ENCODE peak calls at places on chromosomes 3 and 15, in five cellular contexts. L is nephron progenitor cell, W is GM12865, R is HFF-Myc, Y is WERI-Rb-1. E is an unnamed sample.

GRCh38 chr15:58526647-58527192 is 94.9 kb downstream of the LIPC start:
- DNase-seq in W (no peak), L (no peak), R (no peak), Y (no peak), E (no peak)

GRCh38 chr15:49847436-49847835 is 226.6 kb downstream of the DTWD1 start:
- DNase-seq in L (no peak), Y (no peak), W (no peak), R (no peak), E (no peak)

GRCh38 chr15:68316061-68316804 is 38.7 kb downstream of the FEM1B start:
- DNase-seq in L (peak; percentile 38), R (no peak), Y (peak; percentile 38), W (peak; percentile 14), E (peak; percentile 34)

GRCh38 chr15:86615411-86615810 is 535.7 kb downstream of the AGBL1 start:
- DNase-seq in R (no peak), Y (no peak), L (no peak), W (no peak), E (no peak)

GRCh38 chr3:71662056-71662455 is 63.1 kb downstream of the EIF4E3 start:
- DNase-seq in W (no peak), Y (no peak), R (no peak), L (no peak), E (no peak)

GRCh38 chr3:51519848-51520247 is 18.7 kb upstream of the RAD54L2 start:
- DNase-seq in W (no peak), R (no peak), Y (no peak), L (no peak), E (no peak)

GRCh38 chr3:116000315-116000714 is 377.0 kb downstream of the GAP43 start:
- DNase-seq in Y (no peak), W (peak; percentile 66), L (no peak), R (peak; percentile 94), E (no peak)

GRCh38 chr3:24514139-24514538 is 19.5 kb upstream of the THRB start:
- DNase-seq in L (no peak), W (no peak), Y (no peak), R (no peak), E (no peak)

GRCh38 chr15:61157933-61158332 is 71.2 kb downstream of the RORA start:
- DNase-seq in R (no peak), Y (no peak), W (no peak), L (no peak), E (no peak)

GRCh38 chr15:62942411-62942810 is 100.1 kb upstream of the TPM1 start:
- DNase-seq in L (no peak), W (no peak), R (no peak), Y (no peak), E (no peak)

GRCh38 chr15:71800190-71800589 is 10.2 kb upstream of the NR2E3 start:
- DNase-seq in L (no peak), R (no peak), Y (no peak), W (no peak), E (no peak)

DNA sequence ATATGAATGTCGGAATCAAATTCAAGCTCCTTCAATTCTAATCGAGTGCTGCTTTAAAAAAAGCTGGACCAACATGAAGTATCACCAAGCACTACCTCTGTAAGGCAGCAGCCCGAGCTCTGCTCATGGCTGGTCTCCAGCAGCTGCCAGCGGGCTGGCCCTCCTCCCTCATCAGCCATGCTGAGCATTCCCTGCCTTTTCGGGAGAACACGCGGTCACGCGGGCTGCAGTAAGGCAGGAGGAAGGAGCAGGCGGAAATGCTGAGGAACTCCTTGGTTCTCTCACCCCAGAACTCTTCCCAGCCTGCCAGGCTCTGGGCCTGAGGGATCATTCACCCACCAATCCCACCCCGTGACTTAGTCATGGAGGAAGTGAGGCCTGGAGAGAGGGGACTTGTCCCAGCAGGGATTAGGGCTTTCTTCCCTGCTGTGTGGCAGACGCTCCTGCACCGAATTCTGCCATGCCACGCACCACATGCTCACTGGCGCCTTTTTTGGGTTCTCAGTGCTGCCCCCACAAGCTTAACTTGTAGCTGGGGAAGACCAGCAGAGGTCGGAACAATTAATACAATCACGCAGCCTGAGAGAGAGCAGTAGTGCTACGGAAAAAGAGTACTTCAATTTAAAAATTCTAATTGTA is 42.9 kb upstream of the RPL32 start:
- DNase-seq in L (no peak), Y (peak; percentile 65), W (no peak), R (no peak), E (no peak)
- TF ChIP-seq CTCF in L (no peak), Y (no peak), W (no peak), R (no peak), E (no peak)

GRCh38 chr15:52466134-52466701 is 62.5 kb downstream of the MYO5A start:
- DNase-seq in R (no peak), L (no peak), W (peak; percentile 99), Y (no peak), E (no peak)
- TF ChIP-seq CTCF in R (no peak), L (no peak), W (peak; percentile 57), Y (no peak), E (no peak)

DNA sequence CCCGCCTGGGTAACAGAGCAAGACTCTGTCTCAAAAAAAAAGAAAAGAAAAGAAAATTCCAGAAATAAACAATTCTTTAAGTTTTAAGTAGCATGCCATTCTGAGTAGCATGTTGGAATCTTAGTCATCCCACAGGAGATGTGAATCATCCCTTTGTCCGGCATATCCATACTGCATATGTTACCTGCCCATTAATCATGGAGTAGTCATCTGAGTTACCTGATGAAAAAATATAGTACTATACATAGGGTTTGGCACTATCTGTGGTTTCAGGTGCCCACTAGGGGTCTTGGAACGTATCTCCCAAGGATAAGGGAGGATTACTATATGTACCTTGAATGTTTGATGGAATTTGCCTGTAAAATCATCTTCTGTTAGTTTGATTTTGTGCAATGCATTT is 6.3 kb upstream of the CCR4 start:
- DNase-seq in Y (no peak), R (no peak), L (no peak), W (no peak), E (no peak)
- TF ChIP-seq CTCF in Y (no peak), R (no peak), L (no peak), W (no peak), E (no peak)

GRCh38 chr15:88624971-88625290 is 3.8 kb downstream of the AEN start:
- DNase-seq in R (no peak), W (no peak), L (no peak), Y (no peak), E (no peak)

GRCh38 chr15:88623632-88624031 is 2.5 kb downstream of the AEN start:
- DNase-seq in L (no peak), W (no peak), R (no peak), Y (no peak), E (no peak)

GRCh38 chr15:88622605-88622975 is 1.4 kb downstream of the AEN start:
- DNase-seq in W (no peak), L (no peak), R (no peak), Y (no peak), E (no peak)

GRCh38 chr15:88623061-88623460 is 1.9 kb downstream of the AEN start:
- DNase-seq in R (peak; percentile 51), Y (no peak), W (peak; percentile 60), L (no peak), E (no peak)

DNA sequence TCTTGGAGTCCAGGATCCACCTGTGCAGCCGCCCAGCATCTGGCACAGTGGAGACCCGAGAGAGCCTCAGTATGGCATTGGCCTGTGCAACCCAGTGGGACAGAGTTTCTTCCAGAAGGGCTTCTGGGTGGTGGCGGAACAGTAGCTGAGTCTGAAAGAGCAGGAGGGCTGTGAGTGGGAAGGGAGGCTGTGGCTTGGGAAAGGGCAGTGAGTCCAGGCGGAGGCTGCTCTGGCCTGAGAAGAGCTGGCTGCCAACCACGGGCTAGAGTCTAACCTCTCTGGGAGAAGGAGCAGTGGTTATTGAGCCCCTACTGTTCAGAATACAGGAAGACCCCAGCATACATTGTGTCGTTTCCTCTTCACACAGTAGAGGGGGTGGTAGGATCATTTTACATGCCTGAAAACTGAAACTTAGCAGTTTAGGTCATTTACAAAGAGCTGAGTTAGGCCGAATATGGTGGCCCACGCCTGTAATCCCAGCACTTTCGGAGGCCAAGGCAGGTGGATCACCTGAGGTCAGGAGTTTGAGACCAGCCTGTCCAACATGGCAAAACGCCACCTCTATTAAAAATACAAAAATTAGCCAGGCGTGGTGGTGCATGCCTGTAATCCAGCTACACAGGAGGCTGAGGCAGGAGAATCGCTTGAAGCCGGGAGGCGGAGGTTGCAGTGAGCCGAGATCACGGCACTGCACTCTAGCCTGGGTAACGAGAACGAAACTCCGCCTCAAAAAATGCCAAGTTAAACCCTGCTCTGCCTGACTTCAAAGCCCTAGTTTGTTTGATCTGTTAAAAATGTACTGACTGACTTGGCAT is 3.2 kb downstream of the AEN start:
- DNase-seq in W (peak; percentile 75), L (no peak), Y (no peak), R (no peak), E (no peak)
- TF ChIP-seq CTCF in W (peak; percentile 54), L (peak; percentile 48), Y (no peak), R (peak; percentile 17), E (peak; percentile 58)

DNA sequence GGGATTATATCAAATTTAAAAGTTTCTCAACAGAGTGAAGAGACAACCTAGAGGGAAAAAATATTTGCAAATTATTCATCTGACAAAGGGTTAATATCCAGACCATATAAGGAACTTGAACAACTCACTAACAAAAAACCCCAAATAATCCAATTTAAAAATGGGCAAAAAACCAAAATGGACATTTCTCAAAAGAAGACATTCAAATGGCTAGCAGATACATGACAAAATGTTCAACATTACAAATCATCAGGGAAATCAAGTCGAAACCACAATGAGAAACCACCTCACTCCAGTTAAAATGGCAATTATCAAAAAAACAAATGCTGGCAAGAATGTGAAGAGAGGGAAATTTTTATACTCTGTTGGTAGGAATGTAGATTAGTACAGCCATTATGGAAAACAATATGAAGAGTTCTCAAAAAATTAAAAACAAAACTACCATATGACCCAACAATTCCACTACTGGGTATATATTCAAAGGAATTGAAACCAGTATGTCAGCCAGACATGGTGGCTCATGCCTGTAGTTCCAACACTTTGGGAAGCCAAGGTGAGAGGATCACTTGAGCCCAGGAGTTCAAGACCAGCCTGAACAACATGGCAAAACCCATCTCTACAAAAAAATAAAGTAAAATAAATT is 88.5 kb downstream of the CSNK1G1 start:
- DNase-seq in Y (no peak), R (no peak), L (no peak), W (no peak), E (no peak)
- TF ChIP-seq CTCF in Y (no peak), R (no peak), L (no peak), W (no peak), E (no peak)

GRCh38 chr3:107756649-107757048 is 233.9 kb downstream of the BBX start:
- DNase-seq in Y (no peak), L (no peak), W (no peak), R (no peak), E (no peak)

GRCh38 chr3:107752202-107752990 is 229.6 kb downstream of the BBX start:
- DNase-seq in Y (peak; percentile 23), L (no peak), R (peak; percentile 12), W (peak; percentile 33), E (no peak)

GRCh38 chr3:107753988-107754387 is 231.2 kb downstream of the BBX start:
- DNase-seq in Y (no peak), L (no peak), R (no peak), W (no peak), E (no peak)

GRCh38 chr3:107757140-107757539 is 234.4 kb downstream of the BBX start:
- DNase-seq in R (no peak), W (no peak), Y (no peak), L (no peak), E (no peak)

GRCh38 chr3:107753494-107753893 is 230.7 kb downstream of the BBX start:
- DNase-seq in W (peak; percentile 23), L (peak; percentile 26), Y (peak; percentile 77), R (peak; percentile 14), E (peak; percentile 48)
- TF ChIP-seq CTCF in W (peak; percentile 29), L (peak; percentile 41), Y (peak; percentile 81), R (peak; percentile 62), E (peak; percentile 72)